ENCODE peak calls at places on chromosomes 1 and 21, in ten cellular contexts. I, H, V, R, K, Y, M, F, J and A are unnamed samples.

GRCh38 chr21:43188712-43189151 is 19.9 kb downstream of the CRYAA start:
- DNase-seq in J (no peak), Y (no peak), R (no peak), V (no peak), K (peak), M (peak), F (no peak), I (no peak), H (no peak), A (peak)

GRCh38 chr1:206784471-206784903 is 12.2 kb upstream of the IL10 start:
- DNase-seq in J (no peak), M (no peak), R (no peak), V (no peak), Y (no peak), I (no peak), K (no peak), H (no peak), F (no peak), A (no peak)

GRCh38 chr1:199545780-199546179 is 481.7 kb upstream of the NR5A2 start:
- DNase-seq in I (no peak), F (no peak), R (no peak), V (peak), Y (no peak), J (no peak), H (no peak), K (no peak), M (no peak), A (peak)

GRCh38 chr1:83693409-83694126 is 305.4 kb downstream of the TTLL7 start:
- DNase-seq in M (no peak), R (no peak), F (no peak), K (no peak), Y (no peak), I (peak), V (no peak), J (no peak), H (peak), A (no peak)

GRCh38 chr21:16330340-16331319 is 600.8 kb downstream of the USP25 start:
- DNase-seq in Y (peak), F (peak), J (peak), M (peak), R (peak), H (peak), K (peak), V (peak), I (peak), A (peak)

GRCh38 chr1:181423301-181423918 is 59.9 kb upstream of the CACNA1E start:
- DNase-seq in F (peak), K (no peak), J (no peak), M (peak), I (peak), V (peak), Y (peak), R (no peak), H (peak), A (peak)

GRCh38 chr1:156495401-156496140 is 5.0 kb downstream of the MEF2D start:
- DNase-seq in J (no peak), K (no peak), R (no peak), M (peak), Y (no peak), F (no peak), I (no peak), H (no peak), V (no peak), A (no peak)

GRCh38 chr1:193031431-193031830 is 27.7 kb downstream of the UCHL5 start:
- DNase-seq in R (no peak), I (peak), H (peak), Y (peak), K (no peak), M (no peak), F (no peak), J (no peak), V (no peak), A (no peak)

GRCh38 chr1:98389809-98390208 is 271.7 kb upstream of the SNX7 start:
- DNase-seq in F (peak), V (no peak), I (peak), J (no peak), Y (peak), K (no peak), R (peak), H (peak), M (no peak), A (no peak)

GRCh38 chr1:29974345-29974744 is 738.0 kb downstream of the PTPRU start:
- DNase-seq in R (peak), K (no peak), F (no peak), Y (peak), V (peak), I (peak), M (no peak), H (peak), J (peak), A (no peak)

GRCh38 chr1:145988773-145989172 is 7.6 kb downstream of the TXNIP start:
- DNase-seq in V (no peak), I (no peak), R (no peak), Y (no peak), F (no peak), K (no peak), H (no peak), J (no peak), M (no peak), A (no peak)

GRCh38 chr1:215082532-215083407 is at the start of gene KCNK2:
- DNase-seq in R (no peak), J (no peak), F (no peak), M (no peak), V (no peak), I (no peak), K (no peak), H (peak), Y (peak), A (no peak)

GRCh38 chr1:79478160-79478559 is 471.6 kb upstream of the ADGRL4 start:
- DNase-seq in F (no peak), K (no peak), Y (no peak), I (no peak), V (no peak), J (no peak), M (no peak), H (no peak), R (no peak), A (no peak)

GRCh38 chr1:107525961-107526360 is 385.1 kb downstream of the NTNG1 start:
- DNase-seq in J (no peak), I (no peak), Y (no peak), F (no peak), R (no peak), M (no peak), V (no peak), H (no peak), K (no peak), A (no peak)

GRCh38 chr1:6667139-6667538 is 34.5 kb downstream of the DNAJC11 start:
- DNase-seq in V (no peak), F (no peak), I (no peak), H (no peak), K (no peak), R (no peak), M (no peak), J (no peak), Y (peak), A (no peak)

GRCh38 chr1:45326627-45327591 is at the start of gene HPDL:
- DNase-seq in V (peak), Y (peak), K (peak), I (peak), M (peak), R (no peak), H (peak), F (no peak), J (peak), A (no peak)

GRCh38 chr1:68600049-68600661 is 103.3 kb upstream of the DEPDC1 start:
- DNase-seq in K (no peak), R (no peak), V (peak), H (peak), M (no peak), F (no peak), J (no peak), I (peak), Y (peak), A (no peak)

GRCh38 chr1:42934111-42934510 is 24.6 kb downstream of the SLC2A1 start:
- DNase-seq in R (no peak), F (no peak), V (no peak), J (no peak), H (no peak), K (no peak), Y (no peak), I (no peak), M (no peak), A (no peak)

GRCh38 chr1:244302889-244303609 is 148.7 kb downstream of the ADSS2 start:
- DNase-seq in R (no peak), H (peak), M (peak), Y (peak), J (no peak), K (no peak), V (peak), I (peak), F (no peak), A (no peak)

GRCh38 chr1:200131551-200132125 is 104.1 kb downstream of the NR5A2 start:
- DNase-seq in K (no peak), J (no peak), M (peak), R (no peak), H (peak), F (no peak), I (peak), Y (peak), V (peak), A (no peak)

GRCh38 chr1:101135526-101135925 is 101.3 kb upstream of the S1PR1 start:
- DNase-seq in K (no peak), F (no peak), V (no peak), M (no peak), R (no peak), J (no peak), I (no peak), Y (no peak), H (no peak), A (no peak)

DNA sequence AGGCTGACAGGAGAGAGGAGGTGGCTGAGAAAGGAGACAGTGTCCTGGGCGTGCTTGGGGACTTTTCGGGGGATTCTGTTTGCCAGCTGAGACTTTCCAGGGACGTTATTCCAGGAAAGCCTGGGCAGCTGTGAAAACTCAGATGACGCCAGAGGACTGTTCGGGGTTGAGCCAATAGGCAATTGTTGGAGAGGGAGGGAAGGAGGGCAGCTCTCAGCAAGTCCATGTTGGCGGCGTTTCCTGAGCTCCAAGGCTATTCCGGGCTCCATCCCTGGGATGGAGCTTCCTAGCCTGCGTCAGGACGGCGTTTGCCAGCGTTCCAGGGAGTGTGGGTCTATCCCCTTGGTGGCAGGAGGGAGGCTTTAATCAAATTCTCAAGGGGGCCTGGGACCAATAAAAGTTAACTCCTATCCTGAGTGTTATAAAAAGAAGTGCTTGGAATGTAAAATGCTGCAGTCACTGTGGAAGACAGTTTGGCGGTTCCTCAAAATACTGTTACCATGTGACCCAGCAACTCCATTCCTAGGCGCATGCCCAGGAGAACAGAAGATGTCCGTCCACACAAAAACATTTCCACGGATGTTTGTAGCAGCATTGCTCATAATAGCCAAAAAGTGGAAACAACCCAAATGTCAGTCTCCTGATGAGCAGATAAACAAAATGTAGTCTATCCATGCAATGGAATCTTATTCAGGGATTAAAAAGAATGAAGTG is 15.2 kb downstream of the SLC27A3 start:
- DNase-seq in J (no peak), H (peak), M (peak), F (peak), Y (peak), K (peak), V (no peak), I (peak), R (peak), A (no peak)
- H3K4me3 ChIP-seq in J (no peak), H (peak), M (no peak), F (peak), Y (peak), K (no peak), V (no peak), I (no peak), R (peak), A (no peak)

GRCh38 chr1:32733573-32734321 is 31.2 kb upstream of the SYNC start:
- DNase-seq in I (peak), M (no peak), V (no peak), K (no peak), Y (peak), R (no peak), J (no peak), F (no peak), H (peak), A (no peak)

GRCh38 chr1:32727876-32728275 is 25.3 kb upstream of the SYNC start:
- DNase-seq in V (no peak), F (no peak), J (no peak), H (no peak), M (no peak), Y (no peak), K (no peak), I (no peak), R (no peak), A (no peak)

GRCh38 chr1:32725595-32725942 is 23.0 kb upstream of the SYNC start:
- DNase-seq in I (no peak), R (no peak), V (no peak), K (no peak), F (no peak), Y (no peak), H (no peak), M (no peak), J (no peak), A (no peak)

GRCh38 chr1:32728413-32729077 is 26.0 kb upstream of the SYNC start:
- DNase-seq in V (no peak), M (no peak), K (no peak), Y (peak), H (no peak), F (no peak), R (no peak), J (no peak), I (no peak), A (no peak)

GRCh38 chr1:32729254-32730046 is 26.9 kb upstream of the SYNC start:
- DNase-seq in V (peak), F (no peak), H (no peak), J (no peak), Y (peak), K (no peak), I (no peak), M (no peak), R (no peak), A (no peak)
- TF ChIP-seq CTCF in V (no peak), F (no peak), H (no peak), J (no peak), Y (no peak), K (no peak), I (no peak), M (no peak), R (peak), A (no peak)

DNA sequence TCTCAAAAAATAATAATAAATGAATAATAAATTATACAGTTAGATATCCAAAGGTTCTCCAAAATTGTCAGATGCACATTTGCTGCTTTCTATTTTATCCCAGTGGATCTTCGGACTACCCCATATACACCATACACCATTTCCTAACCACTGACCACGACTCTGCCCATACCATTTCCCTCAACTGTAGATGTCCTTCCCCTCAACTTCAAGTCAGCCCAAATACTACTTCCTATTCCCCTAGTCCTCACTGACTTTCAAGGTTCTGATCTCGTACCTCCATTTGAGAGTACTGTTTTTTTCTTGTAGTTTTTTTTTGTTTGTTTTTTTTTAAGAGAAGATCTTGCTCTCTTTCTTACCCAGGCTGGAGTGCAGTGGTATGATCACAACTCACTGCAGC is 19.6 kb downstream of the EIF4G3 start:
- DNase-seq in Y (no peak), M (no peak), F (no peak), R (no peak), J (no peak), I (no peak), K (no peak), V (no peak), H (no peak), A (no peak)
- H3K4me3 ChIP-seq in Y (no peak), M (no peak), F (no peak), R (no peak), J (no peak), I (no peak), K (no peak), V (no peak), H (no peak), A (no peak)

GRCh38 chr1:32521165-32521564 is 18.1 kb upstream of the ZBTB8A start:
- DNase-seq in K (no peak), H (no peak), I (no peak), V (peak), M (no peak), F (no peak), J (no peak), Y (no peak), R (no peak), A (no peak)
- TF ChIP-seq CTCF in K (no peak), H (no peak), I (no peak), V (no peak), M (no peak), F (no peak), J (no peak), Y (no peak), R (no peak), A (no peak)

GRCh38 chr21:36994501-36995189 is 11.9 kb upstream of the RIPPLY3 start:
- DNase-seq in R (no peak), H (peak), Y (no peak), J (no peak), M (no peak), F (no peak), K (no peak), V (no peak), I (no peak), A (no peak)
- H3K4me3 ChIP-seq in R (peak), H (peak), Y (no peak), J (no peak), M (no peak), F (no peak), K (no peak), V (no peak), I (peak), A (no peak)

GRCh38 chr1:61285371-61285885 is 203.1 kb downstream of the NFIA start:
- DNase-seq in V (no peak), I (no peak), Y (no peak), K (no peak), H (peak), R (no peak), F (no peak), J (no peak), M (no peak), A (no peak)
- TF ChIP-seq CTCF in V (no peak), I (no peak), Y (no peak), K (no peak), H (no peak), R (no peak), F (no peak), J (no peak), M (no peak), A (no peak)

GRCh38 chr1:23793861-23794731 is 3.2 kb downstream of the LYPLA2 start:
- DNase-seq in Y (no peak), K (no peak), H (no peak), M (no peak), R (no peak), J (no peak), V (no peak), I (no peak), F (no peak), A (no peak)

GRCh38 chr1:23791434-23792047 is 596 bp downstream of the LYPLA2 start:
- DNase-seq in F (no peak), J (no peak), V (no peak), M (peak), I (no peak), K (no peak), Y (no peak), R (no peak), H (peak), A (no peak)

GRCh38 chr1:23792151-23792945 is 1.4 kb downstream of the LYPLA2 start:
- DNase-seq in J (no peak), I (no peak), H (no peak), F (no peak), M (no peak), V (no peak), Y (no peak), R (no peak), K (no peak), A (no peak)

GRCh38 chr1:23790696-23791433 is at the start of gene LYPLA2:
- DNase-seq in I (peak), K (peak), F (no peak), Y (peak), J (peak), H (peak), V (peak), M (peak), R (peak), A (no peak)

DNA sequence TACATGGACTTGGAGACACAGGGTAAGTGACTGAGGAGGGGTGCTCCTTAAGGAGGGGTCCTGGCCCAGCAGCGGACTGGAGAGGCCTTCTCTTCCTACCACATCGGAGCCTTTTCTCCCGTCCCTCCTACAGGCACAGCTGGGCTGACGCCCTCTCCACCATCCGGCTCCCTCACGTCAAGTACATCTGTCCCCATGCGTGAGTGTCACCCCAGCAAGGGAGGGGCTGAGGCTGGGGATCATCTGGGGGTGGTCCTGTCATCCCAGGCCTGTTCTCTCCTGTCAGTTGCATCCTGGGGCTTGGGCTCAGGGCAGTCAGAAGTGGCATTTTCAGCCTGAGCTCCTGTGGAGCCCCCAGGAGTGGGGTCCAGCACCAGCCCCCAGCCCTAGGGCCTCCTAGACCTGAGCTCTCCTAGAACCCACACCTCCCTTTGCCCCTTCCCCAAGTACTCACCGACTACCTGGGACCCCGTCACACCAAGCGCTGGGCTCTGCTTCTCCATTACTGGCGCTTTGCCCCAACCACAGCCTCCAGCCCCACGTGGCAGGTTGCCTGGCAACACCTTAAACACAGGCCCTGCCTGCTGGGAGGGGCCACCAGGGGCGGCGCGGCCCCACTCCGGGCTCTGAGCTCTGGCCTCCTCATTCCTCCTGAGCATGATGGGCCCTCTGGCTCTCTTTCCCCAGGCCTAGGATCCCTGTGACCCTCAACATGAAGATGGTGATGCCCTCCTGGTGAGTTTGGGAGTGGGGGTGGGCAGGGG is 2.3 kb downstream of the LYPLA2 start:
- DNase-seq in R (no peak), V (peak), M (peak), H (peak), F (no peak), I (peak), J (no peak), Y (no peak), K (peak), A (no peak)
- H3K4me3 ChIP-seq in R (peak), V (no peak), M (no peak), H (no peak), F (no peak), I (no peak), J (peak), Y (no peak), K (no peak), A (peak)